ENCODE peak calls at places on chromosomes 6 and 20, in four cellular contexts. Q is HepG2, P is GM12878, E is K562. W is an unnamed sample.
A peak's percentile ranks its signal among the peaks of the same experiment; 100 is the strongest.

GRCh38 chr20:46209930-46210671 is 92.0 kb downstream of the CD40 start:
- DNase-seq in P (no peak), E (no peak), Q (no peak), W (peak; percentile 82)

GRCh38 chr6:99789767-99790166 is 183.1 kb downstream of the PRDM13 start:
- DNase-seq in P (no peak), Q (no peak), E (no peak), W (no peak)

GRCh38 chr6:105884426-105884825 is 201.7 kb upstream of the PRDM1 start:
- DNase-seq in P (no peak), E (no peak), Q (no peak), W (no peak)

GRCh38 chr6:79810878-79811277 is 136.5 kb downstream of the ELOVL4 start:
- DNase-seq in P (no peak), Q (no peak), E (no peak), W (peak; percentile 46)

GRCh38 chr6:42426191-42426590 is 25.5 kb downstream of the TRERF1 start:
- DNase-seq in P (no peak), E (no peak), Q (no peak), W (no peak)

GRCh38 chr6:37809144-37809543 is 10.4 kb upstream of the ZFAND3 start:
- DNase-seq in Q (no peak), E (no peak), P (no peak), W (no peak)

GRCh38 chr6:127855542-127856159 is 45.2 kb downstream of the THEMIS start:
- DNase-seq in Q (peak; percentile 24), P (no peak), E (no peak), W (no peak)

GRCh38 chr6:7727951-7728854 is 2.3 kb downstream of the BMP6 start:
- DNase-seq in P (no peak), Q (no peak), E (no peak), W (peak; percentile 29)

GRCh38 chr6:139126255-139126654 is 8.6 kb upstream of the HECA start:
- DNase-seq in E (no peak), Q (no peak), P (no peak), W (no peak)

GRCh38 chr6:165811512-165811911 is 148.5 kb upstream of the PDE10A start:
- DNase-seq in Q (no peak), P (no peak), E (no peak), W (no peak)

GRCh38 chr6:23301546-23301945 is 732.2 kb downstream of the HDGFL1 start:
- DNase-seq in Q (no peak), P (no peak), E (no peak), W (no peak)

GRCh38 chr6:135146160-135146920 is 34.8 kb upstream of the MYB start:
- DNase-seq in E (no peak), P (no peak), Q (no peak), W (no peak)

GRCh38 chr6:1868561-1869261 is 259.0 kb downstream of the FOXC1 start:
- DNase-seq in Q (no peak), P (peak; percentile 39), E (no peak), W (no peak)

GRCh38 chr6:38935051-38935450 is 113.5 kb upstream of the GLP1R start:
- DNase-seq in E (no peak), P (no peak), Q (no peak), W (no peak)

GRCh38 chr20:20267685-20268429 is 100.0 kb upstream of the INSM1 start:
- DNase-seq in E (no peak), Q (no peak), P (no peak), W (no peak)

GRCh38 chr6:710601-711571 is 17.9 kb upstream of the EXOC2 start:
- DNase-seq in Q (no peak), P (peak; percentile 66), E (peak; percentile 24), W (peak; percentile 50)

GRCh38 chr6:130831598-130831997 is 4.4 kb downstream of the SMLR1 start:
- DNase-seq in P (no peak), E (no peak), Q (no peak), W (no peak)

GRCh38 chr20:22910287-22910852 is 124.7 kb upstream of the SSTR4 start:
- DNase-seq in Q (no peak), P (no peak), E (no peak), W (no peak)

GRCh38 chr6:135030532-135031178 is 24.0 kb downstream of the HBS1L start:
- DNase-seq in Q (no peak), E (no peak), P (no peak), W (no peak)

GRCh38 chr6:11428895-11429294 is 108.7 kb upstream of the TMEM170B start:
- DNase-seq in E (no peak), Q (peak; percentile 80), P (peak; percentile 83), W (no peak)

GRCh38 chr6:146770275-146770964 is 171.6 kb downstream of the ADGB start:
- DNase-seq in E (no peak), Q (no peak), P (no peak), W (no peak)

GRCh38 chr6:6969761-6970223 is 138.0 kb upstream of the RREB1 start:
- DNase-seq in E (peak; percentile 50), P (no peak), Q (peak; percentile 63), W (no peak)

GRCh38 chr6:53033764-53034163 is 31.4 kb upstream of the FBXO9 start:
- DNase-seq in Q (no peak), P (no peak), E (no peak), W (no peak)

GRCh38 chr6:148200302-148200701 is 142.3 kb upstream of the SASH1 start:
- DNase-seq in P (no peak), E (no peak), Q (no peak), W (no peak)

GRCh38 chr6:45472383-45472782 is 94.6 kb upstream of the SUPT3H start:
- DNase-seq in Q (no peak), E (no peak), P (no peak), W (no peak)

GRCh38 chr20:1434571-1435336 is 31.9 kb downstream of the NSFL1C start:
- DNase-seq in P (peak; percentile 78), E (no peak), Q (no peak), W (no peak)

GRCh38 chr6:33419580-33420492 is at the start of gene SYNGAP1:
- DNase-seq in E (no peak), Q (no peak), P (no peak), W (peak; percentile 67)

GRCh38 chr20:55649254-55649653 is 356.1 kb downstream of the CBLN4 start:
- DNase-seq in P (no peak), Q (no peak), E (no peak), W (no peak)

GRCh38 chr6:113995632-113996031 is 24.7 kb upstream of the HDAC2 start:
- DNase-seq in Q (peak; percentile 19), E (no peak), P (no peak), W (peak; percentile 35)

GRCh38 chr6:163324326-163324927 is 90.1 kb upstream of the QKI start:
- DNase-seq in Q (peak; percentile 56), P (no peak), E (no peak), W (no peak)

GRCh38 chr6:158850807-158851115 is 31.6 kb upstream of the EZR start:
- DNase-seq in E (no peak), Q (no peak), P (no peak), W (no peak)

GRCh38 chr20:63149531-63150207 is 66.3 kb downstream of the YTHDF1 start:
- DNase-seq in E (no peak), Q (no peak), P (no peak), W (no peak)
- TF ChIP-seq SMC3 in E (no peak), Q (no peak), P (no peak), W (no peak)

GRCh38 chr6:36285797-36286196 is 15.9 kb downstream of the PNPLA1 start:
- DNase-seq in P (no peak), Q (no peak), E (no peak), W (no peak)

GRCh38 chr6:36283608-36284007 is 13.7 kb downstream of the PNPLA1 start:
- DNase-seq in E (no peak), Q (no peak), P (no peak), W (no peak)

GRCh38 chr6:36284359-36284758 is 14.5 kb downstream of the PNPLA1 start:
- DNase-seq in P (no peak), E (no peak), Q (no peak), W (no peak)

GRCh38 chr6:36286858-36287257 is 17.0 kb downstream of the PNPLA1 start:
- DNase-seq in P (no peak), Q (no peak), E (no peak), W (no peak)

GRCh38 chr6:36285187-36285612 is 15.3 kb downstream of the PNPLA1 start:
- DNase-seq in E (peak; percentile 57), Q (no peak), P (no peak), W (peak; percentile 94)
- H3K27me3 ChIP-seq in E (peaks cover 30% of the 10 kb centered on the region), Q (peaks cover under 1% of the 10 kb centered on the region), P (peaks cover 11% of the 10 kb centered on the region), W (peaks cover 29% of the 10 kb centered on the region)

GRCh38 chr6:27178860-27179259 is 68.6 kb upstream of the PRSS16 start:
- DNase-seq in E (no peak), Q (no peak), P (no peak), W (no peak)

GRCh38 chr6:27177454-27178000 is 70.0 kb upstream of the PRSS16 start:
- DNase-seq in P (no peak), E (peak; percentile 48), Q (peak; percentile 65), W (peak; percentile 72)

GRCh38 chr6:27174958-27175357 is 72.5 kb upstream of the PRSS16 start:
- DNase-seq in E (peak; percentile 61), Q (no peak), P (no peak), W (no peak)

GRCh38 chr6:27176096-27176495 is 71.4 kb upstream of the PRSS16 start:
- DNase-seq in Q (no peak), E (no peak), P (no peak), W (peak; percentile 47)

DNA sequence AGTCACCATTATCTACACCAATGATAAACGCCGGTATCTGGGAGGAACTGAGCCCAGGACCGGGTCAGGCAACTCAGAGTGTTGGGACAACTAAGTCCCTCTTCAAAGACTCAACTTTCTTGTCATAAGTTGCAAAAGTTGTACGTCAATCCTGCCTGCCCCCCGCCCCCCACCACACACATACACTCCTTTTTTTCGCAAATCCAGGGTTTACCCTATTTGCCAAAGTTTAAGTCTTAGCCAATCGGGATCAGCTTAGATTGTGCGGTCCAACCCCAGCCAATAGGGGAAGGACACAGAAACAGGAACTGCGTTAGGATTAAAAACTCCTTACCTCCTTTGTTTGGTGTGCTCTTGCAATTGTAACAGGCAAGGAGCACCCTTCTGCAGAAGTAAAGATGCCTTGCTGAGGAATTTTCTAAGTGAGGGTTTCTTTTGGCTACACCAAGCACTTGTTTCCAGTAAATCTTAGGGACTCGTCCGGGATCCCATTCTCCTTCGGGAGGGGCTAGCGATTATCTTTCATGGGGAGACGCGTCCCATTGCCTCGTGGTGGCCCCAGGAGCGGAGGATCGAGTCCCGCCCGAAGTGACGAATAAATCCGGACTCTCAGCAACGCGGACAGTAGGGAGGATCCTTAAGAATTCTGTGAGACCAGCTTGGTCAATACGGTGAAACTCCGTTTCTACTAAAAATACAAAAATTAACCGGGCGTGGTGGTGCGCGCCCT is 69.3 kb upstream of the PRSS16 start:
- DNase-seq in Q (peak; percentile 51), E (no peak), P (peak; percentile 61), W (peak; percentile 35)
- TF ChIP-seq POLR2AphosphoS5 in Q (no peak), E (no peak), P (peak; percentile 83), W (peak; percentile 89)

DNA sequence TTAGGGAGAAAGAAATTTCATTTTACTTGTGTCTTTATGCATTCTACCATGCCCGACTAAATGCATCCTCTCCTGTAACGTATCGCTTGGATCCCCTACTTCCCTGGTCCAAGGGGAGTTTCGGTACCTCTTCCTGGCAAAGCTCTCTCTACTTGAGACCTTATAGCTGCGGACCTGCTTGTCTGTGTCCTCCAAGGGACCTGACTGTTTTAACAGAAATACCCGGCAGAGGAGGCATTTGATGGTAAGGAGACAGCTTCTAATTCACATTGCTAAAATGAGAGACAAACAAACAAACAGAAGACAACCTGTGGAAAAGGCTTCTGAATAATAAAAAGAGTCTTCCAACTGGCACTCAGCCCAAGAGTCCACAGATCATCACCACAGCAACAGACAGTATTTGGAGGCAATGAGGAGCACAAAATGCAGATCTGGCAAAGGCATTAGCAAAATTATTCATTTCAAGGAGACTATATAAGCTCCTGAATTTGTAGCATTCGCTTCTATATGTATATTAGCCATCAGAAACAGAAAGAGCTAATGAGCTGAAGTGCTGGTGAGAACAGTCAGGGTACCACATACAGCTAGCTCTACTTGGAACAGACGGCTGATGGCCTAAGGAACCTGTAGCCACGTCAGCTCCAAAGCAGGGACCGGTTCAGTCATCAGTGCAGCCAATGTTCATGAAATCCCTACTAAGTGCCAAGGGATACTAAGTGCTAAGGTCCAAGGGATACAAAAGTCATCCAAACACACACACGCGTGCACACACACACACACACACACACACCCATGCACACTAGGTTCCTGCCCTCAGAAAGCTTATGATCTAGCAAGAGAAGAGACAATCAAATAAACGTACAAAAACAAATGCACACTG is 53.9 kb downstream of the MAP3K5 start:
- DNase-seq in Q (no peak), E (no peak), P (no peak), W (no peak)
- TF ChIP-seq SMC3 in Q (no peak), E (no peak), P (no peak), W (no peak)

W was measured in SK-N-SH.